ENCODE peak calls at places on chromosome 4, in eight cellular contexts. F, K, N, O, Y, R, M and P are unnamed samples.

GRCh38 chr4:38837849-38838248 is 18.8 kb downstream of the TLR6 start:
- DNase-seq in F (peak; percentile 82), K (no peak), N (no peak), O (no peak), Y (no peak), R (no peak), M (peak; percentile 64), P (peak; percentile 26)

GRCh38 chr4:137647375-137647774 is 115.1 kb upstream of the PCDH18 start:
- DNase-seq in F (no peak), K (no peak), N (no peak), O (no peak), Y (no peak), R (no peak), M (no peak), P (no peak)

GRCh38 chr4:25098964-25099843 is 61.0 kb downstream of the SEPSECS start:
- DNase-seq in F (peak; percentile 39), K (no peak), N (no peak), O (no peak), Y (no peak), R (peak; percentile 89), M (peak; percentile 80), P (peak; percentile 64)

GRCh38 chr4:120691106-120691505 is 231.4 kb downstream of the PRDM5 start:
- DNase-seq in F (no peak), K (no peak), N (no peak), O (no peak), Y (no peak), R (no peak), M (no peak), P (no peak)

GRCh38 chr4:25096553-25097443 is 63.5 kb downstream of the SEPSECS start:
- DNase-seq in F (no peak), K (no peak), N (no peak), O (no peak), Y (no peak), R (no peak), M (no peak), P (no peak)

GRCh38 chr4:184153781-184154542 is 63.7 kb downstream of the ENPP6 start:
- DNase-seq in F (no peak), K (no peak), N (no peak), O (no peak), Y (no peak), R (no peak), M (no peak), P (no peak)

GRCh38 chr4:53601251-53601764 is 10.0 kb upstream of the LNX1 start:
- DNase-seq in F (peak; percentile 29), K (peak; percentile 86), N (no peak), O (no peak), Y (peak; percentile 46), R (no peak), M (peak; percentile 28), P (no peak)

GRCh38 chr4:188680667-188681063 is 541.4 kb downstream of the TRIML1 start:
- DNase-seq in F (no peak), K (no peak), N (no peak), O (no peak), Y (no peak), R (no peak), M (no peak), P (no peak)

GRCh38 chr4:183392377-183392776 is 52.1 kb upstream of the CDKN2AIP start:
- DNase-seq in F (no peak), K (no peak), N (no peak), O (no peak), Y (no peak), R (no peak), M (no peak), P (no peak)

GRCh38 chr4:164683040-164683439 is 70.9 kb upstream of the SMIM31 start:
- DNase-seq in F (no peak), K (no peak), N (no peak), O (no peak), Y (no peak), R (no peak), M (no peak), P (no peak)

GRCh38 chr4:6844986-6845385 is 62.5 kb downstream of the KIAA0232 start:
- DNase-seq in F (no peak), K (no peak), N (no peak), O (no peak), Y (no peak), R (no peak), M (no peak), P (no peak)

GRCh38 chr4:158051401-158052235 is 121.2 kb downstream of the GASK1B start:
- DNase-seq in F (no peak), K (no peak), N (no peak), O (peak; percentile 78), Y (no peak), R (peak; percentile 93), M (peak; percentile 96), P (peak; percentile 93)

GRCh38 chr4:82891728-82892466 is 944 bp upstream of the SEC31A start:
- DNase-seq in F (peak; percentile 12), K (no peak), N (no peak), O (no peak), Y (no peak), R (no peak), M (no peak), P (peak; percentile 44)

GRCh38 chr4:105666693-105667092 is 41.8 kb downstream of the INTS12 start:
- DNase-seq in F (no peak), K (peak; percentile 2), N (no peak), O (no peak), Y (no peak), R (peak; percentile 3), M (peak; percentile 67), P (no peak)

GRCh38 chr4:107472265-107472948 is 247.6 kb downstream of the PAPSS1 start:
- DNase-seq in F (no peak), K (no peak), N (no peak), O (no peak), Y (no peak), R (no peak), M (no peak), P (no peak)

GRCh38 chr4:41880840-41881831 is 54.1 kb upstream of the TMEM33 start:
- DNase-seq in F (no peak), K (no peak), N (no peak), O (no peak), Y (no peak), R (no peak), M (peak; percentile 2), P (no peak)

GRCh38 chr4:164261831-164262230 is 492.1 kb upstream of the SMIM31 start:
- DNase-seq in F (no peak), K (no peak), N (no peak), O (no peak), Y (no peak), R (no peak), M (no peak), P (no peak)

GRCh38 chr4:165873298-165874071 is 448 bp downstream of the TLL1 start:
- DNase-seq in F (peak; percentile 45), K (no peak), N (no peak), O (no peak), Y (no peak), R (no peak), M (peak; percentile 41), P (peak; percentile 64)

GRCh38 chr4:2802618-2803531 is 10.0 kb downstream of the SH3BP2 start:
- DNase-seq in F (no peak), K (no peak), N (no peak), O (no peak), Y (no peak), R (no peak), M (no peak), P (no peak)

GRCh38 chr4:102022343-102022742 is 231.8 kb downstream of the BANK1 start:
- DNase-seq in F (peak; percentile 79), K (no peak), N (no peak), O (no peak), Y (no peak), R (no peak), M (peak; percentile 34), P (no peak)

GRCh38 chr4:1241936-1242505 is 6.9 kb downstream of the CTBP1 start:
- DNase-seq in F (no peak), K (no peak), N (no peak), O (no peak), Y (peak; percentile 18), R (no peak), M (no peak), P (no peak)

GRCh38 chr4:33737721-33738120 is 2506.6 kb downstream of the ARAP2 start:
- DNase-seq in F (no peak), K (no peak), N (no peak), O (no peak), Y (no peak), R (no peak), M (no peak), P (no peak)